ENCODE peak calls at places on chromosomes 6 and 20, in five cellular contexts. One of them, this sample, is unnamed.

GRCh38 chr20:62739581-62740285 is 31.1 kb downstream of the NTSR1 start:
- DNase-seq in hippocampal formation: no peak
- DNase-seq in NCI-H2171 treated with DMSO at 0.1 percent for 48 hours: peak; percentile 66
- DNase-seq in Kasumi-1: peak; percentile 94
- DNase-seq in HS-5: peak; percentile 13
- DNase-seq in this sample: no peak

GRCh38 chr6:121305957-121306607 is 28.2 kb downstream of the TBC1D32 start:
- DNase-seq in NCI-H2171 treated with DMSO at 0.1 percent for 48 hours: peak; percentile 55
- DNase-seq in HS-5: no peak
- DNase-seq in hippocampal formation: no peak
- DNase-seq in Kasumi-1: peak; percentile 68
- DNase-seq in this sample: no peak

GRCh38 chr6:14499804-14500203 is 382.2 kb downstream of the CD83 start:
- DNase-seq in HS-5: peak; percentile 86
- DNase-seq in hippocampal formation: no peak
- DNase-seq in Kasumi-1: no peak
- DNase-seq in NCI-H2171 treated with DMSO at 0.1 percent for 48 hours: peak; percentile 59
- DNase-seq in this sample: peak; percentile 70

GRCh38 chr20:54995021-54995420 is 519.6 kb downstream of the DOK5 start:
- DNase-seq in hippocampal formation: no peak
- DNase-seq in NCI-H2171 treated with DMSO at 0.1 percent for 48 hours: no peak
- DNase-seq in Kasumi-1: no peak
- DNase-seq in HS-5: no peak
- DNase-seq in this sample: no peak

GRCh38 chr20:9407805-9408421 is 106.5 kb upstream of the LAMP5 start:
- DNase-seq in Kasumi-1: peak; percentile 63
- DNase-seq in NCI-H2171 treated with DMSO at 0.1 percent for 48 hours: peak; percentile 80
- DNase-seq in HS-5: peak; percentile 53
- DNase-seq in hippocampal formation: peak; percentile 70
- DNase-seq in this sample: no peak

GRCh38 chr20:61324906-61325305 is 72.8 kb downstream of the CDH4 start:
- DNase-seq in HS-5: no peak
- DNase-seq in hippocampal formation: no peak
- DNase-seq in Kasumi-1: no peak
- DNase-seq in NCI-H2171 treated with DMSO at 0.1 percent for 48 hours: no peak
- DNase-seq in this sample: no peak

GRCh38 chr20:26207237-26207966 is 510.7 kb upstream of the ZNF337 start:
- DNase-seq in hippocampal formation: no peak
- DNase-seq in NCI-H2171 treated with DMSO at 0.1 percent for 48 hours: peak; percentile 34
- DNase-seq in Kasumi-1: no peak
- DNase-seq in HS-5: no peak
- DNase-seq in this sample: no peak

GRCh38 chr6:133359256-133359655 is 118.1 kb downstream of the EYA4 start:
- DNase-seq in hippocampal formation: no peak
- DNase-seq in NCI-H2171 treated with DMSO at 0.1 percent for 48 hours: peak; percentile 6
- DNase-seq in Kasumi-1: no peak
- DNase-seq in HS-5: no peak
- DNase-seq in this sample: no peak

GRCh38 chr6:78629154-78629721 is 238.1 kb upstream of the IRAK1BP1 start:
- DNase-seq in NCI-H2171 treated with DMSO at 0.1 percent for 48 hours: no peak
- DNase-seq in Kasumi-1: no peak
- DNase-seq in hippocampal formation: no peak
- DNase-seq in HS-5: no peak
- DNase-seq in this sample: no peak

GRCh38 chr20:60715172-60715571 is 536.9 kb upstream of the CDH4 start:
- DNase-seq in NCI-H2171 treated with DMSO at 0.1 percent for 48 hours: no peak
- DNase-seq in hippocampal formation: no peak
- DNase-seq in HS-5: no peak
- DNase-seq in Kasumi-1: no peak
- DNase-seq in this sample: no peak

GRCh38 chr6:39156763-39157162 is 41.8 kb upstream of the SAYSD1 start:
- DNase-seq in Kasumi-1: no peak
- DNase-seq in hippocampal formation: no peak
- DNase-seq in HS-5: no peak
- DNase-seq in NCI-H2171 treated with DMSO at 0.1 percent for 48 hours: no peak
- DNase-seq in this sample: no peak

GRCh38 chr20:25090492-25091429 is 8.8 kb upstream of the VSX1 start:
- DNase-seq in HS-5: no peak
- DNase-seq in NCI-H2171 treated with DMSO at 0.1 percent for 48 hours: peak; percentile 97
- DNase-seq in hippocampal formation: no peak
- DNase-seq in Kasumi-1: peak; percentile 5
- DNase-seq in this sample: no peak

GRCh38 chr6:28337103-28337520 is 1.2 kb upstream of the ZSCAN31 start:
- DNase-seq in Kasumi-1: peak; percentile 38
- DNase-seq in HS-5: no peak
- DNase-seq in hippocampal formation: no peak
- DNase-seq in NCI-H2171 treated with DMSO at 0.1 percent for 48 hours: no peak
- DNase-seq in this sample: no peak

GRCh38 chr6:149132336-149132735 is 185.2 kb upstream of the TAB2 start:
- DNase-seq in HS-5: no peak
- DNase-seq in Kasumi-1: no peak
- DNase-seq in NCI-H2171 treated with DMSO at 0.1 percent for 48 hours: no peak
- DNase-seq in hippocampal formation: no peak
- DNase-seq in this sample: no peak

GRCh38 chr6:25410102-25410501 is 130.9 kb downstream of the CARMIL1 start:
- DNase-seq in hippocampal formation: no peak
- DNase-seq in Kasumi-1: no peak
- DNase-seq in NCI-H2171 treated with DMSO at 0.1 percent for 48 hours: no peak
- DNase-seq in HS-5: no peak
- DNase-seq in this sample: no peak

GRCh38 chr20:49409302-49409969 is 73.0 kb downstream of the KCNB1 start:
- DNase-seq in Kasumi-1: no peak
- DNase-seq in HS-5: no peak
- DNase-seq in NCI-H2171 treated with DMSO at 0.1 percent for 48 hours: no peak
- DNase-seq in hippocampal formation: no peak
- DNase-seq in this sample: no peak

GRCh38 chr20:10812738-10813327 is 139.0 kb upstream of the JAG1 start:
- DNase-seq in hippocampal formation: no peak
- DNase-seq in NCI-H2171 treated with DMSO at 0.1 percent for 48 hours: no peak
- DNase-seq in Kasumi-1: no peak
- DNase-seq in HS-5: no peak
- DNase-seq in this sample: no peak

GRCh38 chr6:40457261-40457660 is 129.9 kb downstream of the LRFN2 start:
- DNase-seq in Kasumi-1: no peak
- DNase-seq in NCI-H2171 treated with DMSO at 0.1 percent for 48 hours: no peak
- DNase-seq in HS-5: no peak
- DNase-seq in hippocampal formation: no peak
- DNase-seq in this sample: no peak

GRCh38 chr20:16368645-16369292 is 204.5 kb downstream of the KIF16B start:
- DNase-seq in HS-5: no peak
- DNase-seq in Kasumi-1: no peak
- DNase-seq in NCI-H2171 treated with DMSO at 0.1 percent for 48 hours: no peak
- DNase-seq in hippocampal formation: no peak
- DNase-seq in this sample: peak; percentile 50

GRCh38 chr20:10498196-10498595 is 63.1 kb downstream of the SLX4IP start:
- DNase-seq in HS-5: no peak
- DNase-seq in hippocampal formation: no peak
- DNase-seq in NCI-H2171 treated with DMSO at 0.1 percent for 48 hours: no peak
- DNase-seq in Kasumi-1: no peak
- DNase-seq in this sample: no peak

GRCh38 chr6:79463721-79464120 is 73.5 kb downstream of the LCA5 start:
- DNase-seq in HS-5: no peak
- DNase-seq in Kasumi-1: no peak
- DNase-seq in NCI-H2171 treated with DMSO at 0.1 percent for 48 hours: no peak
- DNase-seq in hippocampal formation: no peak
- DNase-seq in this sample: no peak

GRCh38 chr6:135128268-135128914 is 52.7 kb upstream of the MYB start:
- DNase-seq in HS-5: no peak
- DNase-seq in Kasumi-1: peak; percentile 18
- DNase-seq in NCI-H2171 treated with DMSO at 0.1 percent for 48 hours: no peak
- DNase-seq in hippocampal formation: no peak
- DNase-seq in this sample: no peak

GRCh38 chr6:125942677-125943527 is 13.7 kb upstream of the HINT3 start:
- DNase-seq in HS-5: no peak
- DNase-seq in Kasumi-1: no peak
- DNase-seq in NCI-H2171 treated with DMSO at 0.1 percent for 48 hours: no peak
- DNase-seq in hippocampal formation: no peak
- DNase-seq in this sample: no peak

GRCh38 chr6:166025149-166025898 is 142.3 kb downstream of the TBXT start:
- DNase-seq in hippocampal formation: no peak
- DNase-seq in NCI-H2171 treated with DMSO at 0.1 percent for 48 hours: no peak
- DNase-seq in Kasumi-1: no peak
- DNase-seq in HS-5: peak; percentile 45
- DNase-seq in this sample: peak; percentile 88

GRCh38 chr20:58473818-58474425 is 41.3 kb downstream of the APCDD1L start:
- DNase-seq in NCI-H2171 treated with DMSO at 0.1 percent for 48 hours: no peak
- DNase-seq in Kasumi-1: no peak
- DNase-seq in HS-5: no peak
- DNase-seq in hippocampal formation: no peak
- DNase-seq in this sample: no peak

GRCh38 chr20:36754656-36755222 is 8.8 kb upstream of the NDRG3 start:
- DNase-seq in HS-5: peak; percentile 74
- DNase-seq in NCI-H2171 treated with DMSO at 0.1 percent for 48 hours: peak; percentile 64
- DNase-seq in hippocampal formation: peak; percentile 75
- DNase-seq in Kasumi-1: peak; percentile 69
- DNase-seq in this sample: peak; percentile 26

GRCh38 chr6:17152703-17153102 is 50.9 kb downstream of the STMND1 start:
- DNase-seq in NCI-H2171 treated with DMSO at 0.1 percent for 48 hours: no peak
- DNase-seq in HS-5: no peak
- DNase-seq in hippocampal formation: no peak
- DNase-seq in Kasumi-1: no peak
- DNase-seq in this sample: no peak

GRCh38 chr6:3314621-3315020 is 55.9 kb downstream of the PSMG4 start:
- DNase-seq in HS-5: no peak
- DNase-seq in hippocampal formation: no peak
- DNase-seq in NCI-H2171 treated with DMSO at 0.1 percent for 48 hours: no peak
- DNase-seq in Kasumi-1: no peak
- DNase-seq in this sample: no peak

GRCh38 chr6:107536183-107536582 is 46.3 kb downstream of the SOBP start:
- DNase-seq in Kasumi-1: no peak
- DNase-seq in HS-5: no peak
- DNase-seq in hippocampal formation: no peak
- DNase-seq in NCI-H2171 treated with DMSO at 0.1 percent for 48 hours: no peak
- DNase-seq in this sample: no peak

GRCh38 chr20:19697415-19697814 is 60.6 kb upstream of the RIN2 start:
- DNase-seq in HS-5: no peak
- DNase-seq in hippocampal formation: no peak
- DNase-seq in Kasumi-1: no peak
- DNase-seq in NCI-H2171 treated with DMSO at 0.1 percent for 48 hours: no peak
- DNase-seq in this sample: no peak

GRCh38 chr6:166997768-166998255 is 1.4 kb upstream of the CEP43 start:
- DNase-seq in NCI-H2171 treated with DMSO at 0.1 percent for 48 hours: peak; percentile 14
- DNase-seq in Kasumi-1: peak; percentile 77
- DNase-seq in hippocampal formation: no peak
- DNase-seq in HS-5: peak; percentile 49
- DNase-seq in this sample: peak; percentile 45

GRCh38 chr6:136403166-136403980 is 113.7 kb upstream of the BCLAF1 start:
- DNase-seq in hippocampal formation: peak; percentile 66
- DNase-seq in NCI-H2171 treated with DMSO at 0.1 percent for 48 hours: no peak
- DNase-seq in HS-5: peak; percentile 91
- DNase-seq in Kasumi-1: no peak
- DNase-seq in this sample: peak; percentile 86

GRCh38 chr6:131784561-131784960 is 23.3 kb upstream of the ENPP1 start:
- DNase-seq in Kasumi-1: no peak
- DNase-seq in HS-5: no peak
- DNase-seq in NCI-H2171 treated with DMSO at 0.1 percent for 48 hours: no peak
- DNase-seq in hippocampal formation: no peak
- DNase-seq in this sample: no peak

GRCh38 chr6:123402052-123402451 is 234.7 kb downstream of the TRDN start:
- DNase-seq in NCI-H2171 treated with DMSO at 0.1 percent for 48 hours: no peak
- DNase-seq in hippocampal formation: no peak
- DNase-seq in Kasumi-1: no peak
- DNase-seq in HS-5: no peak
- DNase-seq in this sample: no peak

GRCh38 chr6:158067436-158068015 is 85.9 kb downstream of the SYNJ2 start:
- DNase-seq in NCI-H2171 treated with DMSO at 0.1 percent for 48 hours: no peak
- DNase-seq in hippocampal formation: no peak
- DNase-seq in HS-5: no peak
- DNase-seq in Kasumi-1: no peak
- DNase-seq in this sample: no peak

GRCh38 chr6:164085086-164085485 is 670.6 kb downstream of the QKI start:
- DNase-seq in HS-5: no peak
- DNase-seq in Kasumi-1: no peak
- DNase-seq in hippocampal formation: no peak
- DNase-seq in NCI-H2171 treated with DMSO at 0.1 percent for 48 hours: no peak
- DNase-seq in this sample: no peak